ENCODE peak calls at places on chromosomes 6 and 20, in six cellular contexts. E is endodermal cell; Q is mucosa of descending colon; H is HepG2; S is CD8-positive, alpha-beta T cell; F is breast epithelium. R is an unnamed sample.

GRCh38 chr6:103872683-103873082 is 987.0 kb downstream of the HACE1 start:
- DNase-seq in E (no peak), Q (no peak), H (no peak), S (no peak), F (no peak), R (no peak)

GRCh38 chr6:12749531-12750379 is 33.2 kb downstream of the PHACTR1 start:
- DNase-seq in E (peak; percentile 91), Q (no peak), H (no peak), S (no peak), F (no peak), R (no peak)

GRCh38 chr6:127192911-127193503 is 73.7 kb upstream of the RNF146 start:
- DNase-seq in E (no peak), Q (no peak), H (no peak), S (no peak), F (no peak), R (no peak)

GRCh38 chr6:57097596-57097995 is 7.6 kb downstream of the ZNF451 start:
- DNase-seq in E (no peak), Q (no peak), H (no peak), S (no peak), F (no peak), R (no peak)

GRCh38 chr6:109397020-109397419 is 14.8 kb upstream of the CD164 start:
- DNase-seq in E (no peak), Q (peak; percentile 47), H (no peak), S (no peak), F (no peak), R (no peak)

GRCh38 chr6:31836036-31836675 is 8.6 kb downstream of the HSPA1B start:
- DNase-seq in E (no peak), Q (peak; percentile 28), H (no peak), S (no peak), F (no peak), R (no peak)

GRCh38 chr6:164183556-164184123 is 769.1 kb downstream of the QKI start:
- DNase-seq in E (no peak), Q (no peak), H (no peak), S (no peak), F (no peak), R (no peak)

GRCh38 chr20:61234224-61234623 is 17.8 kb upstream of the CDH4 start:
- DNase-seq in E (no peak), Q (no peak), H (no peak), S (no peak), F (no peak), R (no peak)

GRCh38 chr6:31575335-31575901 is at the start of gene TNF:
- DNase-seq in E (peak; percentile 41), Q (peak; percentile 55), H (no peak), S (peak; percentile 49), F (peak; percentile 53), R (peak; percentile 81)

GRCh38 chr6:168152306-168152963 is 73.4 kb upstream of the FRMD1 start:
- DNase-seq in E (peak; percentile 20), Q (no peak), H (no peak), S (no peak), F (no peak), R (no peak)

GRCh38 chr6:26126394-26127221 is 39.4 kb downstream of the HFE start:
- DNase-seq in E (peak; percentile 64), Q (peak; percentile 56), H (no peak), S (no peak), F (no peak), R (no peak)

DNA sequence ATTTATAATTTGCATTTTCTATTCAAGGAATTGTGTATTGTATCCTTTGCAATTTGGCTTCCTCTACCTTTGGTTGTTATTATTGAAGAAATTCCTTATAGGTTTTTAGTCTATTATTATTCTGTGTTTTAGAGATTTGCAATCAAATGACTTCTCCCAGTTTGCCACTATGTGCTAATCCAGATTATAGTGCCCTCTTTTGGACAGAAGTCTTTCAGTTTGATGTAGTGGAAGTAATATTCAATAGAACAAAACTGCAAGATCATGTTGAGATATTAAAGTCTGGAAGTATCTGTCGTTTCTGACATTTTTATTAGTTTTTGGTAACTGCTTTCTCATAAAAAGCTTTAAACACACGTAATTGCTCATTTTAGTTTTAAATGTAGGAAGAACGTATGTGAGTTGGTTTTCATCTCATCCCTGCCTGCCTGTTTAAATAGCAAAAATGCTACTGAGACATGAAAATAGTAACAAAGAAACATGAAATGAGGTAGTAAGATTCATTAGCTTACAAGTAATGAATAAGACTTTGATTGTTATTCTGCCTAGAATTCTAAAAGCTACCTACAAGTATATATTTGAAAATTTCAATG is 72.8 kb downstream of the RTN4IP1 start:
- DNase-seq in E (no peak), Q (no peak), H (peak; percentile 15), S (no peak), F (no peak), R (no peak)
- TF ChIP-seq CTCF in E (peak; percentile 19), Q (no peak), H (peak; percentile 21), S (peak; percentile 62), F (no peak), R (peak; percentile 54)

GRCh38 chr6:153673214-153673613 is 365.8 kb upstream of the OPRM1 start:
- DNase-seq in E (no peak), Q (no peak), H (no peak), S (no peak), F (no peak), R (no peak)
- TF ChIP-seq CTCF in E (no peak), Q (no peak), H (no peak), S (no peak), F (no peak), R (no peak)

GRCh38 chr20:58574469-58574868 is 59.3 kb upstream of the APCDD1L start:
- DNase-seq in E (no peak), Q (no peak), H (no peak), S (no peak), F (no peak), R (no peak)
- TF ChIP-seq CTCF in E (no peak), Q (no peak), H (no peak), S (no peak), F (no peak), R (no peak)

GRCh38 chr6:133187114-133187513 is 54.0 kb upstream of the EYA4 start:
- DNase-seq in E (no peak), Q (no peak), H (no peak), S (no peak), F (no peak), R (no peak)

GRCh38 chr6:133187657-133188453 is 53.3 kb upstream of the EYA4 start:
- DNase-seq in E (no peak), Q (no peak), H (no peak), S (no peak), F (no peak), R (no peak)

GRCh38 chr6:133185731-133186130 is 55.4 kb upstream of the EYA4 start:
- DNase-seq in E (no peak), Q (no peak), H (no peak), S (no peak), F (no peak), R (no peak)

GRCh38 chr6:133183691-133184090 is 57.5 kb upstream of the EYA4 start:
- DNase-seq in E (no peak), Q (no peak), H (no peak), S (no peak), F (no peak), R (no peak)

DNA sequence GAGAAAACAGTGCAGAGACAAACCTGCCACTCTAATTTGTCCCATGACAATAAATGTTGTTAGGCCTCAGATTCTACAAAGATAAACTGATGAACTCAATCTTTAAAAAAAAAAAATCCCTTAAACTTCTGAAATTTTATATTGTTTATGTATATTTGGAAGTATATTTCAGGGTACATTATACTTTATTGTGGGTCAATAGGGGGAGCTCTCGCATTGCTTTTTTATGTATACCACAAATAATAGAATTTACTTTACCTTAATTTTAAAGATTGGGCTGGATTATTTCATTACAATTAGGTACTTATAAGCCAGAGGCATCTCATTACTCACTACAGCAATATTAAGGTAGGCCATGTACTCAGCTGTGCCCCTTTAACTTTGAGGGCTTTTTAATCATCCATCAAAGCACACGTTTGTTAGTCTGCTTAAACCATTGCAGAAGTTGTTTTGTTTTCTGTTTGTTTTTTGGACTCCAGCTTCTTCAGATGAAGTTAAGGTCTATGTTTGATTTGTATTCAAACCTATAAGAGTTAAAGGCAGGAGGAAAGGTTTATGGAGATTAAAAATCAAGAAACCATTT is 56.3 kb upstream of the EYA4 start:
- DNase-seq in E (no peak), Q (no peak), H (no peak), S (no peak), F (no peak), R (no peak)
- TF ChIP-seq CTCF in E (peak; percentile 76), Q (no peak), H (peak; percentile 10), S (no peak), F (peak; percentile 13), R (peak; percentile 48)

DNA sequence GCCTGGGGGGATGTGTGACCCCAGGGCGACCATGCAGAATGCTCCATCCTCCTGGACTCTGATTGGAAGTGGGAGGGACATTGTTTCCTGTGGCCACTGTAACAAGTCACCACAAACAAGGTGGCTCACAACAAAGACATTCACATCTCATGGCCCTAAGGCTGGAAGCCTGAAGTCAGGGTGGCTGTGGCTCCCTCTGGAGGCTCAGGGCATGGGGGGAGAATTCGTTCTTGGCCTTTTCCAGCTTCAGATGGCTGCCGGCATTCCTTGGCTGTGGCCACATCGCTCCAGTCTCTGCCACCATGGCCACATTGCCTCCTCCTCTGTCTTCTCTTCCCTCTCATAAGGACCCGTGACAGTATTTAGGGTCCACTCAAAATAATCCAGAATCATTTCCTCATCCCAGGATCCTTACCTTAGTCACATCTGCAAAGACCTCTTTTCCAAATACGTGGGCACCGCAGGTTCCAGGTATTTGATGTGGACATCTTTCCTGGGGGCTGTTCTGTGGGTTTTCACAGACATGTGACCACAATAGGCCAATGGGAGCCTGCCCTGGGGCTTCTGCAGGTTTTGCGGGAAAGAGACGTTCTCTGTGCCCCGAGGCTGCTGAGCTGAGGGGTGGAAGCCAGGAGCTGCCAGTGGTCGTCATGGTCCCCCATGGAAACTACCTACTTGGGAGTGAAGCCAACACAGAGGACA is 249.3 kb downstream of the PREX1 start:
- DNase-seq in E (no peak), Q (no peak), H (no peak), S (no peak), F (no peak), R (no peak)
- TF ChIP-seq CTCF in E (peak; percentile 45), Q (no peak), H (peak; percentile 61), S (no peak), F (no peak), R (peak; percentile 29)

DNA sequence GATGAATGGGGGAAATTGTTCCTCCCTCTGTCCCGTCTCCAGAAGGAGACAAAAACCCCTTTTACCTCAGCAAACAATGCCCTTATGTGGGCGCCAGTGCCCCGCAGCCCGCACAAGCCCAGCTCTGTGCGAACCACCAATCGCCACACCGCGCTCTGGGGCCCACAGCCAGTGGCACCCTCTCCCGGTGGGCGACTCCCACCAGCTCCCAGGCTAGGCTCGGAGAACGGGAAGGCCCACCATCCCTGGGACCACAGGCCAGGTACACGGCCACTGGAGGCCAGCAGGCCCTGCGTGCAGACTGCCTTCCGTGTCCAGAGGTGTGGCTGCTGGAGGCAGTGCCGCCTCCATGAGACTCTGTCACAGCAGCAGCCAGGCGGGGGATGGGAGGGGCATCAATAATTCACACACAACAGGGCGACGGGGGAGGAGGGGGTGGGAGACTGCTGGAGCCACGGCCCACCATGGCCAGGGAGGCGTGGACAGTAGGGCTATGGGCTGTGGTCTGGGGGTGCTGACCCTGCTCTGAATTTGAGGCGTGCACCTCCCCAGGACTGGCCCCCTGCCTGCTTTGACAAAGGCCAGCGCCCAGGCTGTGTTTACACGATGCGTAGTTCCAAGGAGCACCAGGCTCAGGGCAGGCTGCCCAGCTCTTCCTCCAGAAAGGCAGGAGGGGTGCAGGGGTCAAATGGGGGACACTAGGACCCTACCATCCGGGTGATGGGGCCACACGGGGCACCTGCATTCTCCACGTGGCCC is 105.7 kb downstream of the ASXL1 start:
- DNase-seq in E (no peak), Q (peak; percentile 88), H (no peak), S (no peak), F (peak; percentile 64), R (no peak)
- TF ChIP-seq CTCF in E (no peak), Q (no peak), H (no peak), S (no peak), F (no peak), R (no peak)